ENCODE peak calls at places on chromosomes 3 and 15, in nine cellular contexts. One of them, this sample, is unnamed.

GRCh38 chr15:51223771-51224229 is 114.6 kb downstream of the CYP19A1 start:
- DNase-seq in cardiac fibroblast: peak
- DNase-seq in tibial nerve: no peak
- DNase-seq in uterus: no peak
- DNase-seq in omental fat pad: no peak
- DNase-seq in fibroblast of pulmonary artery: peak
- DNase-seq in foreskin fibroblast: peak
- DNase-seq in WTC11: no peak
- DNase-seq in H9: no peak
- DNase-seq in this sample: no peak

GRCh38 chr15:34241376-34242350 is 16.8 kb downstream of the EMC4 start:
- DNase-seq in uterus: peak
- DNase-seq in cardiac fibroblast: peak
- DNase-seq in WTC11: no peak
- DNase-seq in foreskin fibroblast: peak
- DNase-seq in omental fat pad: no peak
- DNase-seq in H9: no peak
- DNase-seq in fibroblast of pulmonary artery: peak
- DNase-seq in tibial nerve: no peak
- DNase-seq in this sample: no peak

GRCh38 chr3:104909188-104909587 is 457.5 kb upstream of the ALCAM start:
- DNase-seq in tibial nerve: no peak
- DNase-seq in omental fat pad: no peak
- DNase-seq in fibroblast of pulmonary artery: peak
- DNase-seq in cardiac fibroblast: peak
- DNase-seq in foreskin fibroblast: peak
- DNase-seq in uterus: no peak
- DNase-seq in WTC11: no peak
- DNase-seq in H9: no peak
- DNase-seq in this sample: no peak

GRCh38 chr3:50238549-50239026 is 2.6 kb downstream of the GNAI2 start:
- DNase-seq in cardiac fibroblast: no peak
- DNase-seq in H9: no peak
- DNase-seq in uterus: peak
- DNase-seq in tibial nerve: peak
- DNase-seq in foreskin fibroblast: peak
- DNase-seq in fibroblast of pulmonary artery: no peak
- DNase-seq in WTC11: no peak
- DNase-seq in omental fat pad: no peak
- DNase-seq in this sample: no peak

GRCh38 chr3:127542441-127542952 is 48.0 kb downstream of the TPRA1 start:
- DNase-seq in uterus: no peak
- DNase-seq in foreskin fibroblast: no peak
- DNase-seq in cardiac fibroblast: no peak
- DNase-seq in H9: no peak
- DNase-seq in fibroblast of pulmonary artery: no peak
- DNase-seq in omental fat pad: no peak
- DNase-seq in WTC11: no peak
- DNase-seq in tibial nerve: no peak
- DNase-seq in this sample: no peak

GRCh38 chr3:155949464-155950217 is 79.2 kb downstream of the GMPS start:
- DNase-seq in tibial nerve: no peak
- DNase-seq in fibroblast of pulmonary artery: no peak
- DNase-seq in WTC11: no peak
- DNase-seq in omental fat pad: no peak
- DNase-seq in cardiac fibroblast: no peak
- DNase-seq in uterus: no peak
- DNase-seq in H9: no peak
- DNase-seq in foreskin fibroblast: no peak
- DNase-seq in this sample: no peak

GRCh38 chr3:116579843-116580242 is 129.7 kb upstream of the TUSC7 start:
- DNase-seq in fibroblast of pulmonary artery: peak
- DNase-seq in cardiac fibroblast: peak
- DNase-seq in foreskin fibroblast: peak
- DNase-seq in WTC11: peak
- DNase-seq in H9: no peak
- DNase-seq in uterus: no peak
- DNase-seq in omental fat pad: no peak
- DNase-seq in tibial nerve: no peak
- DNase-seq in this sample: peak

GRCh38 chr3:132352556-132353143 is 35.4 kb downstream of the ACP3 start:
- DNase-seq in cardiac fibroblast: peak
- DNase-seq in omental fat pad: peak
- DNase-seq in tibial nerve: peak
- DNase-seq in fibroblast of pulmonary artery: peak
- DNase-seq in WTC11: peak
- DNase-seq in foreskin fibroblast: peak
- DNase-seq in H9: peak
- DNase-seq in uterus: peak
- DNase-seq in this sample: peak

GRCh38 chr3:38138347-38139190 is at the start of gene MYD88:
- DNase-seq in fibroblast of pulmonary artery: peak
- DNase-seq in omental fat pad: peak
- DNase-seq in uterus: peak
- DNase-seq in H9: peak
- DNase-seq in foreskin fibroblast: peak
- DNase-seq in WTC11: peak
- DNase-seq in tibial nerve: peak
- DNase-seq in cardiac fibroblast: peak
- DNase-seq in this sample: peak

GRCh38 chr15:77575203-77575934 is 57.3 kb downstream of the LINGO1 start:
- DNase-seq in omental fat pad: no peak
- DNase-seq in tibial nerve: no peak
- DNase-seq in cardiac fibroblast: no peak
- DNase-seq in uterus: no peak
- DNase-seq in foreskin fibroblast: no peak
- DNase-seq in H9: no peak
- DNase-seq in fibroblast of pulmonary artery: no peak
- DNase-seq in WTC11: no peak
- DNase-seq in this sample: no peak

GRCh38 chr3:11077466-11077865 is 76.8 kb upstream of the HRH1 start:
- DNase-seq in uterus: no peak
- DNase-seq in fibroblast of pulmonary artery: peak
- DNase-seq in foreskin fibroblast: peak
- DNase-seq in omental fat pad: no peak
- DNase-seq in H9: no peak
- DNase-seq in tibial nerve: no peak
- DNase-seq in WTC11: no peak
- DNase-seq in cardiac fibroblast: peak
- DNase-seq in this sample: no peak

GRCh38 chr3:71536376-71536965 is 47.1 kb downstream of the FOXP1 start:
- DNase-seq in cardiac fibroblast: peak
- DNase-seq in H9: no peak
- DNase-seq in omental fat pad: no peak
- DNase-seq in foreskin fibroblast: peak
- DNase-seq in uterus: no peak
- DNase-seq in tibial nerve: no peak
- DNase-seq in fibroblast of pulmonary artery: peak
- DNase-seq in WTC11: no peak
- DNase-seq in this sample: no peak

GRCh38 chr3:122903171-122903570 is 108.3 kb downstream of the SLC49A4 start:
- DNase-seq in uterus: no peak
- DNase-seq in omental fat pad: no peak
- DNase-seq in cardiac fibroblast: no peak
- DNase-seq in foreskin fibroblast: no peak
- DNase-seq in WTC11: no peak
- DNase-seq in H9: peak
- DNase-seq in fibroblast of pulmonary artery: no peak
- DNase-seq in tibial nerve: no peak
- DNase-seq in this sample: no peak

GRCh38 chr3:72448858-72449257 is 399.4 kb downstream of the SHQ1 start:
- DNase-seq in tibial nerve: no peak
- DNase-seq in WTC11: no peak
- DNase-seq in fibroblast of pulmonary artery: no peak
- DNase-seq in foreskin fibroblast: peak
- DNase-seq in H9: no peak
- DNase-seq in uterus: no peak
- DNase-seq in omental fat pad: no peak
- DNase-seq in cardiac fibroblast: no peak
- DNase-seq in this sample: no peak

DNA sequence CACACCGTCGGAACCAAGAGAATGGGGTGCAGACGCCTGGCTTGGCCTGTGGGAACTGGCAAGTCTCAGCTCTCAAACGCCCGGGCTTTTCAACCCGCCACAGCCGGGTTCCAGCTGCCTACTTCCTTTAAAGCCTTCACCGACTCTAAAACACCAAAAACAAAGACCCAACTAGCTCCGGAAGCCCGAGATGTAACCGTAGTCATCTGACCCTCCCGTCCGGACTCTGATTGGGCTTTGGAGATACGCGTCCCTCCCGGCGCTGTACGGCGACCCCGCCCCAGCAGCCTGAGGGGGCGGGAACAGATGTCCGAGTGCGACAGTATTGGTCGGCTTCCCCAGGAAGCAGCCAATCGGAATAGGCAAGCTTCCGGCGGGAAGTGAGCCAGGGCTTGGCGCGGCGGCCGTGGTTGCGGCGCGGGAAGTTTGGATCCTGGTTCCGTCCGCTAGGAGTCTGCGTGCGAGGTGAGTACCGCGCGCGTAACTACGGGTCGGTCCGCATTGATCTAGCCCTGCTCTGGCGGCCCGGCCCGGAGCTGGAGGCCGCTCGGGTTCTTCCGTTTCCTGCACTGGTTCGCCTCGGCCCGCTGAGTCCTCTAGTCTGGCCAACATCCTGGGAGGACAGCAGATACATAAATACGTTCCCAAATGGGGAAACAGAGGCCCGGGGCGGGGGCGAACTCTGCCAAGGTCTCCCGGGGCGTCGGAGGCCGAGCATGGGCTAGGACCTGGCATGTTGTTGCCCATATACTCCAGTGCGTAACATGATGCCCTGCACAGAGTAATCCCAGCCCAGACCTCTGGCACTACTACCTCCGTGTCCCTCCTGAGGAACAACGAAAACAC is at the start of gene BLM:
- DNase-seq in omental fat pad: peak
- DNase-seq in H9: peak
- DNase-seq in foreskin fibroblast: peak
- DNase-seq in WTC11: peak
- DNase-seq in fibroblast of pulmonary artery: peak
- DNase-seq in uterus: peak
- DNase-seq in cardiac fibroblast: peak
- DNase-seq in tibial nerve: peak
- DNase-seq in this sample: peak
- TF ChIP-seq CTCF in omental fat pad: no peak
- TF ChIP-seq CTCF in H9: peak
- TF ChIP-seq CTCF in foreskin fibroblast: peak
- TF ChIP-seq CTCF in WTC11: no peak
- TF ChIP-seq CTCF in fibroblast of pulmonary artery: peak
- TF ChIP-seq CTCF in uterus: peak
- TF ChIP-seq CTCF in cardiac fibroblast: peak
- TF ChIP-seq CTCF in tibial nerve: peak
- TF ChIP-seq CTCF in this sample: peak

DNA sequence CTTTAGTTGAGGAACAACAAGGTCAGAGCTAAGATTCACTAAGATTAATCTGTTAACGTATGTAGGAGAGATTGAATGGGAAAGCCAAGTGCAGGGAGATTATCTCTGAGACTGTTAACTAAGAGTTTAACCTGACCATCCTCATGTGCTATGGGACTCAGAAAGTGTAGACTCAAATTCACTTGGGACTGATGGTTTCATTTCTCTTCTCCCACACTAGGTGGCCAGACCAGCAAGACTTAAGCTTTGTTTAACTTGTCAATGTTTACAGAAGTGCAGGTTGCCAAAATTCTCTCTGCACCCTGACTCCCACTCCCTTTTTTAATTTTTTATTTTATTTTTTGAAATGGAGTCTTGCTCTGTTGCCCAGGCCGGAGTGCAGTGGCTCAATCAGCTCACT is 6.3 kb upstream of the HEXA start:
- DNase-seq in cardiac fibroblast: peak
- DNase-seq in fibroblast of pulmonary artery: peak
- DNase-seq in omental fat pad: no peak
- DNase-seq in H9: no peak
- DNase-seq in tibial nerve: no peak
- DNase-seq in uterus: no peak
- DNase-seq in WTC11: no peak
- DNase-seq in foreskin fibroblast: peak
- DNase-seq in this sample: no peak
- TF ChIP-seq CTCF in cardiac fibroblast: peak
- TF ChIP-seq CTCF in fibroblast of pulmonary artery: peak
- TF ChIP-seq CTCF in omental fat pad: no peak
- TF ChIP-seq CTCF in H9: peak
- TF ChIP-seq CTCF in tibial nerve: no peak
- TF ChIP-seq CTCF in uterus: no peak
- TF ChIP-seq CTCF in WTC11: no peak
- TF ChIP-seq CTCF in foreskin fibroblast: peak
- TF ChIP-seq CTCF in this sample: no peak

GRCh38 chr3:156978471-156978961 is 152.4 kb downstream of the LEKR1 start:
- DNase-seq in H9: no peak
- DNase-seq in WTC11: no peak
- DNase-seq in uterus: no peak
- DNase-seq in cardiac fibroblast: no peak
- DNase-seq in omental fat pad: no peak
- DNase-seq in fibroblast of pulmonary artery: no peak
- DNase-seq in tibial nerve: no peak
- DNase-seq in foreskin fibroblast: peak
- DNase-seq in this sample: no peak

GRCh38 chr3:156973954-156974353 is 147.8 kb downstream of the LEKR1 start:
- DNase-seq in foreskin fibroblast: no peak
- DNase-seq in tibial nerve: no peak
- DNase-seq in cardiac fibroblast: no peak
- DNase-seq in omental fat pad: no peak
- DNase-seq in WTC11: no peak
- DNase-seq in H9: no peak
- DNase-seq in fibroblast of pulmonary artery: no peak
- DNase-seq in uterus: no peak
- DNase-seq in this sample: no peak

GRCh38 chr3:156976933-156977332 is 150.8 kb downstream of the LEKR1 start:
- DNase-seq in uterus: no peak
- DNase-seq in foreskin fibroblast: no peak
- DNase-seq in omental fat pad: no peak
- DNase-seq in fibroblast of pulmonary artery: no peak
- DNase-seq in WTC11: no peak
- DNase-seq in tibial nerve: no peak
- DNase-seq in cardiac fibroblast: no peak
- DNase-seq in H9: no peak
- DNase-seq in this sample: no peak

DNA sequence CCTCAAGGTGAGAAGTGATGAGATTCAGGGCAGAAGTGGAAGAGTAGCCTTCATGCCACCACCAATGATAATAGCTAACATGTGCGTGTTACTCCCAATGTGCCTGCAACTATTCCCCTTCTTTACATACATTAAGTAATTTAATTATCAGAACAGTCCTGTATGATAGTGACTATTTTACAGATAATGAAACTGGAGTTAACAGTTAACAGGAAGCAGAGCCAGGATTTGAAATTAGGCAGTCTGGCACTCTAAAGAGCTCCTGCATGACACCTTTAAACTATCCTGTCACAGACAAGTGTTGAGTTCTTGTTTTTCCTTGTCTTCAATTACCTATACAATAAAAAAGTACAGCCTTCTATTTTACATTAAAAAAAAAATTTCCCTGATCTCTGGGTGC is 148.8 kb downstream of the LEKR1 start:
- DNase-seq in fibroblast of pulmonary artery: no peak
- DNase-seq in omental fat pad: no peak
- DNase-seq in H9: no peak
- DNase-seq in uterus: no peak
- DNase-seq in WTC11: no peak
- DNase-seq in cardiac fibroblast: no peak
- DNase-seq in foreskin fibroblast: no peak
- DNase-seq in tibial nerve: no peak
- DNase-seq in this sample: no peak
- TF ChIP-seq CTCF in fibroblast of pulmonary artery: no peak
- TF ChIP-seq CTCF in omental fat pad: no peak
- TF ChIP-seq CTCF in H9: no peak
- TF ChIP-seq CTCF in uterus: no peak
- TF ChIP-seq CTCF in WTC11: no peak
- TF ChIP-seq CTCF in cardiac fibroblast: no peak
- TF ChIP-seq CTCF in foreskin fibroblast: no peak
- TF ChIP-seq CTCF in tibial nerve: no peak
- TF ChIP-seq CTCF in this sample: no peak

GRCh38 chr3:148716657-148717056 is 19.0 kb downstream of the AGTR1 start:
- DNase-seq in fibroblast of pulmonary artery: no peak
- DNase-seq in cardiac fibroblast: no peak
- DNase-seq in H9: no peak
- DNase-seq in foreskin fibroblast: no peak
- DNase-seq in tibial nerve: no peak
- DNase-seq in WTC11: no peak
- DNase-seq in uterus: no peak
- DNase-seq in omental fat pad: no peak
- DNase-seq in this sample: no peak
- TF ChIP-seq CTCF in fibroblast of pulmonary artery: peak
- TF ChIP-seq CTCF in cardiac fibroblast: peak
- TF ChIP-seq CTCF in H9: no peak
- TF ChIP-seq CTCF in foreskin fibroblast: no peak
- TF ChIP-seq CTCF in tibial nerve: no peak
- TF ChIP-seq CTCF in WTC11: no peak
- TF ChIP-seq CTCF in uterus: no peak
- TF ChIP-seq CTCF in omental fat pad: no peak
- TF ChIP-seq CTCF in this sample: peak